ENCODE peak calls at places on chromosomes 2 and 18, in four cellular contexts. K, Y, G and J are unnamed samples.

GRCh38 chr2:191321861-191322662 is 76.9 kb downstream of the MYO1B start:
- DNase-seq in K (no peak), Y (no peak), G (no peak), J (no peak)

GRCh38 chr18:24246143-24246542 is 107.3 kb downstream of the CABYR start:
- DNase-seq in K (no peak), Y (no peak), G (peak), J (peak)

GRCh38 chr2:177001334-177001733 is 211.3 kb upstream of the HNRNPA3 start:
- DNase-seq in K (no peak), Y (no peak), G (no peak), J (no peak)

GRCh38 chr2:101710690-101711318 is 13.3 kb downstream of the MAP4K4 start:
- DNase-seq in K (no peak), Y (no peak), G (no peak), J (no peak)

GRCh38 chr2:112026509-112026908 is 28.6 kb upstream of the TMEM87B start:
- DNase-seq in K (no peak), Y (peak), G (no peak), J (no peak)

GRCh38 chr2:120472891-120473309 is 127.0 kb downstream of the INHBB start:
- DNase-seq in K (no peak), Y (no peak), G (no peak), J (no peak)

GRCh38 chr2:170301606-170302005 is 123.7 kb downstream of the MYO3B start:
- DNase-seq in K (no peak), Y (no peak), G (no peak), J (no peak)

GRCh38 chr2:177572236-177572671 is 179.7 kb downstream of the AGPS start:
- DNase-seq in K (no peak), Y (no peak), G (no peak), J (no peak)

GRCh38 chr18:74788657-74789056 is 191.0 kb downstream of the ZNF407 start:
- DNase-seq in K (no peak), Y (no peak), G (no peak), J (no peak)

GRCh38 chr2:190809139-190809764 is 71.4 kb upstream of the GLS start:
- DNase-seq in K (no peak), Y (no peak), G (no peak), J (no peak)

GRCh38 chr2:114442545-114442944 is at the start of gene DPP10:
- DNase-seq in K (no peak), Y (no peak), G (no peak), J (no peak)

GRCh38 chr18:75896865-75897264 is 469.4 kb upstream of the SMIM21 start:
- DNase-seq in K (no peak), Y (no peak), G (no peak), J (no peak)

GRCh38 chr2:228698963-228699362 is 517.5 kb upstream of the SPHKAP start:
- DNase-seq in K (no peak), Y (no peak), G (no peak), J (no peak)

GRCh38 chr2:98477036-98477435 is 32.4 kb downstream of the INPP4A start:
- DNase-seq in K (no peak), Y (no peak), G (no peak), J (no peak)

GRCh38 chr18:63301458-63301857 is 18.1 kb downstream of the BCL2 start:
- DNase-seq in K (no peak), Y (no peak), G (no peak), J (no peak)

GRCh38 chr18:48399303-48400075 is 9.7 kb downstream of the ZBTB7C start:
- DNase-seq in K (no peak), Y (no peak), G (no peak), J (no peak)

GRCh38 chr2:218030409-218031195 is 27.8 kb upstream of the TNS1 start:
- DNase-seq in K (no peak), Y (no peak), G (no peak), J (peak)

GRCh38 chr2:201860541-201861154 is 54.3 kb downstream of the CDK15 start:
- DNase-seq in K (peak), Y (peak), G (peak), J (peak)

GRCh38 chr2:21559354-21559753 is 435.6 kb downstream of the TDRD15 start:
- DNase-seq in K (no peak), Y (no peak), G (no peak), J (no peak)

GRCh38 chr2:17231425-17231965 is 286.7 kb downstream of the RAD51AP2 start:
- DNase-seq in K (no peak), Y (no peak), G (no peak), J (no peak)

GRCh38 chr2:234869164-234869563 is 82.7 kb upstream of the SH3BP4 start:
- DNase-seq in K (no peak), Y (no peak), G (no peak), J (no peak)

GRCh38 chr2:31383471-31384153 is 30.9 kb downstream of the XDH start:
- DNase-seq in K (no peak), Y (no peak), G (no peak), J (no peak)

GRCh38 chr2:85604568-85605339 is 2.3 kb upstream of the TMEM150A start:
- DNase-seq in K (no peak), Y (no peak), G (no peak), J (no peak)

GRCh38 chr18:41126541-41127235 is 828.3 kb upstream of the PIK3C3 start:
- DNase-seq in K (no peak), Y (no peak), G (no peak), J (no peak)

GRCh38 chr2:15584767-15585469 is 6.8 kb upstream of the DDX1 start:
- DNase-seq in K (no peak), Y (no peak), G (no peak), J (no peak)

GRCh38 chr18:48543228-48543627 is 4.4 kb downstream of the CTIF start:
- DNase-seq in K (no peak), Y (peak), G (no peak), J (no peak)

GRCh38 chr2:73268831-73269685 is 15.2 kb downstream of the FBXO41 start:
- DNase-seq in K (no peak), Y (no peak), G (no peak), J (no peak)

GRCh38 chr2:38474833-38475566 is 97.9 kb upstream of the ATL2 start:
- DNase-seq in K (no peak), Y (peak), G (no peak), J (no peak)

GRCh38 chr18:51009071-51009470 is 20.9 kb upstream of the SMAD4 start:
- DNase-seq in K (no peak), Y (no peak), G (no peak), J (no peak)

GRCh38 chr2:56565143-56565542 is 381.4 kb downstream of the CCDC85A start:
- DNase-seq in K (no peak), Y (no peak), G (no peak), J (no peak)

GRCh38 chr2:10142640-10142965 is 20.1 kb downstream of the RRM2 start:
- DNase-seq in K (no peak), Y (no peak), G (no peak), J (no peak)

GRCh38 chr18:62399306-62399705 is 74.2 kb downstream of the TNFRSF11A start:
- DNase-seq in K (no peak), Y (no peak), G (no peak), J (no peak)

GRCh38 chr2:96959406-96960110 is 26.8 kb downstream of the FAM178B start:
- DNase-seq in K (no peak), Y (no peak), G (no peak), J (no peak)

GRCh38 chr2:219026946-219027345 is 14.4 kb downstream of the CFAP65 start:
- DNase-seq in K (no peak), Y (no peak), G (no peak), J (no peak)

GRCh38 chr18:22348521-22349316 is 69.0 kb downstream of the CTAGE1 start:
- DNase-seq in K (no peak), Y (no peak), G (no peak), J (no peak)

DNA sequence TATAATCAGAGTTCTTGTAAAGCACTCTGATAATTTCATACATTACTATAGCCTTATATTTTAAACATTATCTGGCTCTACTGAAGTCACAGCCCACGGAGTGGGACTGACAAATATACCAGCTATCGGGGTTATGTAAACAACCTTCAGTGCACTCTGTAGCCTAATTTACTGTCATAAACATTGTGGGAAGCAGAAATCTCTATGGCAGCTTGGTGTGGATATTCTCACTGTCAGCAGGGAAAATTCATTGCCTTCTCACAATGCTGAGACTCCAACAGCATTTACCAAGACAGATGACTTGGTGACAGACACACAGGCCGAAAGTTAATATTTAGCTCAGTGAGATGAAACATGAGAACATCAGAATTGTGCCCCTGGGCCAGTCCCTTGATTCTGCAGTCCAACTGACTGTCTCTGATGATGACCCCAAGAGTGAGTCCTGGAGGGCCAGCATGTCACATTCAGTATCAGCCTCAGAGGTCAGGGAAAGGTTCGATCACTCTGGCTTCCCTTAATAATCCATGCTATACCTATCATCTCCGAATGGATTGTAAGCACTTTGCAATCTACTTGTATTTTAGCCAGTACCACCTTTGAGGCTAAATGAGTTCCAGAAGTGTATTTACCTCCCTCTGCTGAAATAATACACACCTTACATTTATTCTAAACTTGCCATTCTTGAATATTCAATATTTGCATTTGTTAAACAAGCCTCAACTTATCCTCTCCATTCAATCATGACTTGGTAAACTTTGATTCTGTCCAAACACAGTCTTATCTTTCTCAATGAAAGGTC is 146.2 kb upstream of the OSR1 start:
- DNase-seq in K (no peak), Y (no peak), G (no peak), J (no peak)
- TF ChIP-seq TAF1 in K (no peak), Y (no peak), G (no peak), J (no peak)

DNA sequence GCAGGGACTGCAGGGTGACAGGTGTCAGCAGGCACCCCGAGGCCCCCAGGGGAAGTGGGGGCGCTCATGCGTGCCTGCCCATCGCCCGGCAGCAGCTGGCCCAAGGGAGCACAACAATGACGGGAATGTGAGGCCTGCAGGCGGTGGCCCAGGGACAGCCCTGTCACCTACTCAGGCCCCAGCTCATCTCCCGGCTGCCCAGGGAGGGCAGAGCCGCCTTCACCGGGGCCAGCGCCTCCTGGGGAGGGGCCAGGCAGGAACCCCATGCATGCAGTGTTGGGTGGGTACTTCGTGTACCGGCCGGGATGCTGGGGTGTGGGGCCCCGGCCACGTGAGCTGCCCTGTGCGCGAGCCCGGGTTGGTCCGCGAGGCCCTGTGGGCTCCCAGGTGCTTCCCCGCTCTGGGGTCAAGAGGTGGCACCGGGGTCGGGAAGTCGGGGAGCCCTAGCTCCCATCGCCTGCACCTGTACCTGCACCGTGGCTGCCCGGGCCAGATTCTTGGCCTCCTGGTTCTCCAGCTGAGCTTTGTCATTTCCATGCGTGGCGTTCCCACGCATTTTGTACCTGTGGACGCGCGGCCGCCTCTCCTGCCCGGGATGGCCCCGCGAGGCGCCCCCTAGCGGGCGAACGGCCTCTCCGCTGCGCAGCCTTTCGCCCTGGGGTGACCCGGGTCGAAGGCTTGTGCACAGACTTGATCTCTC is 823 bp downstream of the KLHL30 start:
- DNase-seq in K (peak), Y (peak), G (no peak), J (no peak)
- TF ChIP-seq POLR2AphosphoS5 in K (no peak), Y (no peak), G (no peak), J (no peak)

GRCh38 chr2:158300394-158300793 is 156.2 kb downstream of the CCDC148 start:
- DNase-seq in K (no peak), Y (no peak), G (no peak), J (no peak)

DNA sequence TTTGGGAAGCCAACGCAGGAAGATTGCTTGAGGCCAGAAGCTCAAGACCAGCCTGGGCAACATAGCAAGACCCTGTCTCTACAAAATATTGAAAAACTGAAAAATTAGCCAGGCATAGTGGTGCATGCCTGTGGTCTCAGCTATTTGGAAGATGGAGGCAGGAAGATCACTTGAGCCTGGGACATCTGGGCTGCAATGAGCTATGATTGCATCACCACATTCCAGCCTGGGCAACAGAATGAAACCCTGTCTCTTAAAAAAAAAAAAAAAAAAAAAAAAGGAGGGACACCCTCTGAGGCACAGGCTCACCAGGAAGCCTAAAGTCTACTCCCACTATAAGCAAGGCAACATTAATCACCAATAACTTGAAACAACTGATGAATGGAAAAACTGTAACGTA is 151.1 kb downstream of the CCDC148 start:
- DNase-seq in K (no peak), Y (no peak), G (no peak), J (no peak)
- TF ChIP-seq TAF1 in K (no peak), Y (no peak), G (no peak), J (no peak)

GRCh38 chr18:45359275-45360009 is 255.8 kb upstream of the SLC14A2 start:
- DNase-seq in K (no peak), Y (no peak), G (no peak), J (no peak)
- TF ChIP-seq POLR2AphosphoS5 in K (no peak), Y (no peak), G (no peak), J (no peak)

DNA sequence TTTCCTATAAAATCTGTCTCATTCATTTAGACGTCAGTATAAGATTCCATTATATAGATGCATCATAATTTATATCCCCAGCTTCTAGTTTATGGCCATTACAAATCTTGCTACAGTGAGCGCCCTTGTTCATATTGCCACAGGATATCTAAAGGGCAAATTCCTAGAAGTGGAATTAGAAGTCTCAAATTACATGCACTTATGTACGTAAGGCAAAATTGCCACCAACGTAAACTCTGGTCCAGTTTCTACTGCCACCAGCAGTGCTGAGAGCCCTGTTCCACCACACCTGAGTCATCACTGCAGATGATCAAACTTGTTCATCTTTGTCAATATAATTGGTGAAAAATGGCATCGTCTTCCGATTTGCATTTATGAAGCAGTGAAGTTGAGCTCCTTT is 90.9 kb upstream of the ID2 start:
- DNase-seq in K (no peak), Y (no peak), G (no peak), J (no peak)
- TF ChIP-seq TAF1 in K (no peak), Y (no peak), G (no peak), J (no peak)

GRCh38 chr2:75560768-75561565 is at the start of gene EVA1A:
- DNase-seq in K (peak), Y (no peak), G (no peak), J (peak)
- TF ChIP-seq POLR2AphosphoS5 in K (no peak), Y (no peak), G (no peak), J (no peak)

DNA sequence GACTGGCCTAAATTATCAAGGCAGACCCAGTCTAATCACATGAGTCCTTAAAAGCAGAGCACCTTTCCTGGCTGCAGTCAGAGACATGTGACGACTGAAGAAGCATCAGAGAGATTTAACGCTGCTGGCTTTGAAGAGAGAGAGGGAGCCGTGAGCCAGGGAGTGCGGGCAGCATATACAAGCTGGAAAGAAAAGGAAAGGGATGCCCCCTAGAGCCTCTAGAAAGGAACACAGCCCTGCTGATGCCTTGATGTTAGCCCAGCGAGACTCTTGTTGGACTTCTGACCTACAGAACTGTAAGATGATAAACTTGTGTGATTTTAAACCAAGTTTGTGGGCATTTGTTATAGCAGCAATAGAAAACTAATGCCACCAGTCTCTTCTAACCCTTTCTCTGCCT is 58.1 kb downstream of the HEATR5B start:
- DNase-seq in K (no peak), Y (peak), G (no peak), J (no peak)
- TF ChIP-seq TAF1 in K (no peak), Y (no peak), G (no peak), J (no peak)

DNA sequence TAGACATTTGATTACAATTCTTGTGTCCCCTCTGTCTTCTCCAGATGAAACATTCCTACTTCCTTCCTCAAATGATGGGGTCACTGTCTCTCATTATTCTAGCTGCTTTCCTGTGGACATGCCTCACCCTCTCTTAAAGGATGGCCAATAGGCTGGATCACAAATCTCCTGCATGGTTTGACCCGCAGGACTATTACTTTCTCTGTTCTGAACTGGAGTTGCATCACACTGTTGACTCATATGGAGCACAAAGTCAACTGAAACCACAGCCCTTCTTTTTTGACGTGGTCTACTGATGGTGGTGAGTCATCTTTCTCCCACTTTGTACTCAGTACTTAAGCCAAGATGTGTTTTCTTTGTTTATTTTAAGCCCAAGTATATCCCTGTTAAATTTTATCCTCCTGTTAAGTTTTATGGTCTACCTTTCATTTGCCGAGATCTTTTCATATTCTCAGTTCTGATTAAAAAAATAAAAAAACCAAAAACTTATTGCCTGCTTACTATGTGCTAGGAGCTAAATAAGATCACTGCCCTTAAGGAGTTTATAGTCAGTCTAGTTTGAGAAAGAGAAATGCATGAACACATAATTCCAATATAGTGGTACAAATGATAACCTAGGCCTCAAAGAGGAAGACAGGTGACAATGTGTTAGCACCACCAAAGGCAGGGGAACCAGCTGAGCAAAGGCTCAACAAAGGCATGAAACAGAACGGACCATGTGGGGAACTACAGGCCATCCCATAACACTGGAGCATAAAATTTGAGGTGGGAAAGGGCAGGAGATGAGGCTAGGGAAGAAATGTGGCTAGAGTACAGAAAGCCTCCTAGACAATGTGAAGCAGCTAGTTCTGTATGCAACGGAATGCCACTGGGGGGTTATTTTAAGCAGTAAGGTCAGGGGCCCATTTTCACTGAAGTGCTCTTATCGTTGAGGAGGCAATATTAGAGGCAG is 67.6 kb upstream of the ZFP36L2 start:
- DNase-seq in K (peak), Y (peak), G (peak), J (peak)
- TF ChIP-seq POLR2AphosphoS5 in K (no peak), Y (peak), G (no peak), J (no peak)

GRCh38 chr2:172740871-172741270 is 5.2 kb downstream of the RAPGEF4 start:
- DNase-seq in K (no peak), Y (no peak), G (no peak), J (no peak)
- TF ChIP-seq TAF1 in K (no peak), Y (no peak), G (no peak), J (no peak)

DNA sequence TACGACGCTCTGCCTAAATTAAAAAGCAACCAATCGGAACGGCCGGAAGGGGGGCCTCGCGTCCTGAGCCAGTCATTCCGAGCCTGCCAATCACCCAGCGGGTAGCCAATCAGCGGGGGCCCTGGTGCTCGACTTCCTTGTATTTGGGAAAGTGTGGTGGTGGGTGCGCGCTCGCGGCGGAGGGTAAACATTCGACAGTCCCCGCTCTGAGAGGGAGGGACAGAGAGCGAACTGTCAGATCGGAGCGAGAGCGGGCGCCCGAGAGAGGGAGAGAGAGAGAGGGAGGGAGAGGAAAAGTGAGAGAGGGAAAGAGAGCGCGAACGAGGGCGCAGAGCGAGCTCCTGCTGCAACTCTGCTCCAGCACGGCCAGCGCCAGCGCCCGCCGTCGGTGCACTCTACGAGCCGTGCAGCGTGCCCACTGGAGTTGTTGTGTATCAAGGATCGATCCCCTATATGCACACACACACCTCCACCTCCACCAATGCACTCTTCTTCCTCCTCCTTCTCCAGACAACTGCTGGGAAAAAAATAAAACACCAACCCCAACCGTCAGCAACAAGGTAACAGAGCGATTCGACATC is at the start of gene POU3F3:
- DNase-seq in K (no peak), Y (no peak), G (no peak), J (no peak)
- TF ChIP-seq POLR2AphosphoS5 in K (no peak), Y (no peak), G (no peak), J (no peak)